ENCODE peak calls at places on chromosome X, in eight cellular contexts. P, I, J, K, M, Y, U and O are unnamed samples.

GRCh38 chrX:107729558-107730297 is 45.9 kb downstream of the TSC22D3 start:
- DNase-seq in M (peak), K (no peak), I (no peak), U (no peak), P (no peak), J (no peak), Y (no peak), O (no peak)

GRCh38 chrX:49058794-49059193 is at the start of gene CCDC120:
- DNase-seq in J (no peak), I (no peak), Y (no peak), P (no peak), U (no peak), M (no peak), K (no peak), O (no peak)

GRCh38 chrX:145393702-145394235 is 146.5 kb downstream of the SPANXN1 start:
- DNase-seq in Y (no peak), M (no peak), P (no peak), I (no peak), U (no peak), J (no peak), K (no peak), O (no peak)

GRCh38 chrX:26070882-26071281 is 67.3 kb upstream of the MAGEB18 start:
- DNase-seq in K (no peak), Y (no peak), I (no peak), U (no peak), J (no peak), P (no peak), M (no peak), O (no peak)

GRCh38 chrX:3271485-3272186 is 74.8 kb downstream of the MXRA5 start:
- DNase-seq in K (no peak), P (no peak), M (no peak), U (no peak), J (peak), I (peak), Y (no peak), O (peak)

GRCh38 chrX:6557690-6558089 is 22.8 kb upstream of the VCX3A start:
- DNase-seq in P (no peak), J (no peak), U (no peak), M (no peak), Y (no peak), I (no peak), K (no peak), O (no peak)

GRCh38 chrX:24879679-24880078 is 136.1 kb downstream of the ARX start:
- DNase-seq in U (no peak), Y (no peak), I (no peak), J (no peak), P (no peak), M (no peak), K (no peak), O (no peak)

GRCh38 chrX:49101629-49101984 is 21.9 kb upstream of the WDR45 start:
- DNase-seq in I (no peak), P (no peak), J (no peak), M (no peak), K (no peak), U (no peak), Y (no peak), O (no peak)

GRCh38 chrX:101231080-101231479 is 11.5 kb downstream of the DRP2 start:
- DNase-seq in Y (no peak), J (no peak), P (no peak), I (no peak), K (no peak), M (no peak), U (no peak), O (no peak)

GRCh38 chrX:71367396-71367795 is 1.2 kb downstream of the TAF1 start:
- DNase-seq in M (no peak), P (no peak), U (no peak), J (peak), K (no peak), I (no peak), Y (no peak), O (peak)

GRCh38 chrX:148601034-148601433 is 100.6 kb downstream of the AFF2 start:
- DNase-seq in Y (no peak), J (no peak), K (no peak), I (no peak), U (no peak), P (no peak), M (no peak), O (peak)

GRCh38 chrX:134975516-134975915 is 15.3 kb upstream of the SMIM10 start:
- DNase-seq in P (no peak), Y (no peak), M (no peak), I (no peak), U (no peak), K (no peak), J (no peak), O (no peak)

GRCh38 chrX:152907084-152907651 is 9.3 kb downstream of the ZNF185 start:
- DNase-seq in P (no peak), I (peak), K (no peak), M (no peak), Y (no peak), J (peak), U (no peak), O (no peak)

GRCh38 chrX:48972214-48973164 is 845 bp upstream of the KCND1 start:
- DNase-seq in K (no peak), I (peak), U (no peak), Y (no peak), J (peak), P (no peak), M (no peak), O (peak)

GRCh38 chrX:21955398-21956189 is 15.1 kb downstream of the SMS start:
- DNase-seq in Y (no peak), I (no peak), J (peak), M (no peak), U (no peak), K (no peak), P (no peak), O (no peak)

GRCh38 chrX:2694868-2695267 is 3.8 kb downstream of the CD99 start:
- DNase-seq in M (no peak), P (no peak), I (no peak), K (no peak), Y (no peak), J (peak), U (no peak), O (peak)

GRCh38 chrX:54494970-54495813 is 842 bp downstream of the FGD1 start:
- DNase-seq in J (peak), I (peak), P (no peak), U (no peak), K (no peak), Y (no peak), M (peak), O (no peak)

GRCh38 chrX:107669276-107669675 is 41.0 kb downstream of the PRPS1 start:
- DNase-seq in U (no peak), P (no peak), Y (no peak), I (no peak), M (no peak), J (no peak), K (no peak), O (no peak)

GRCh38 chrX:21985332-21985777 is 44.8 kb downstream of the SMS start:
- DNase-seq in Y (peak), U (no peak), I (peak), M (peak), J (peak), K (no peak), P (no peak), O (peak)

GRCh38 chrX:138756234-138756633 is 44.7 kb upstream of the FGF13 start:
- DNase-seq in I (no peak), M (peak), J (peak), K (no peak), U (no peak), Y (no peak), P (no peak), O (peak)

GRCh38 chrX:97597954-97598353 is 714.2 kb downstream of the RPA4 start:
- DNase-seq in P (no peak), Y (no peak), M (no peak), J (no peak), I (no peak), K (no peak), U (no peak), O (no peak)

GRCh38 chrX:47633671-47634590 is 4.2 kb upstream of the CFP start:
- DNase-seq in J (no peak), M (no peak), P (no peak), U (no peak), K (no peak), Y (no peak), I (peak), O (no peak)

GRCh38 chrX:152405561-152405960 is 45.6 kb downstream of the GABRA3 start:
- DNase-seq in M (no peak), K (no peak), Y (no peak), I (no peak), P (no peak), J (no peak), U (no peak), O (no peak)

DNA sequence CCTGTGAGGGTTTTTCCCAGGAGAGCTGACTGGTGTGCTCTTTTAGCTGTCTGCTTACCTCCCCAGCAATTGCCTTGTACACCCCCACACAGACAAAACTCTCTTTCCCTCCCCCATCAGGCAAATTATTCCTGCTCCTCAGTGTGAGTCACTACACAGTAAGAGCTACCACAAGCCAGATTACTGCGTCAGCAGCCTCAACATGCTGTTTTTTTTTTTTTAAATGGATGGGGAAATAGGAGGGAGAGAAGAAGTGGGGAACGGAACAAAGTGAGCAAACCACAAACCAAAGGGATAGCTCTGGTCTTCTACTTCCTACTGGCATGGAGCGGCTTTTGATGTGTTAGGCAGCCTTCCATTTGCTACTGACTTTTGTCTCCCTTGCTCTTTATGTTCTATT is 107.5 kb upstream of the ACSL4 start:
- DNase-seq in U (no peak), M (no peak), Y (no peak), J (peak), P (no peak), I (peak), K (peak), O (peak)
- H3K4me3 ChIP-seq in U (no peak), M (no peak), Y (no peak), J (no peak), P (no peak), I (no peak), K (peak), O (no peak)

GRCh38 chrX:56764975-56765791 is 36.1 kb downstream of the NBDY start:
- DNase-seq in P (no peak), I (no peak), U (no peak), J (no peak), K (no peak), M (no peak), Y (no peak), O (no peak)
- H3K4me3 ChIP-seq in P (peak), I (no peak), U (no peak), J (no peak), K (no peak), M (peak), Y (no peak), O (no peak)

DNA sequence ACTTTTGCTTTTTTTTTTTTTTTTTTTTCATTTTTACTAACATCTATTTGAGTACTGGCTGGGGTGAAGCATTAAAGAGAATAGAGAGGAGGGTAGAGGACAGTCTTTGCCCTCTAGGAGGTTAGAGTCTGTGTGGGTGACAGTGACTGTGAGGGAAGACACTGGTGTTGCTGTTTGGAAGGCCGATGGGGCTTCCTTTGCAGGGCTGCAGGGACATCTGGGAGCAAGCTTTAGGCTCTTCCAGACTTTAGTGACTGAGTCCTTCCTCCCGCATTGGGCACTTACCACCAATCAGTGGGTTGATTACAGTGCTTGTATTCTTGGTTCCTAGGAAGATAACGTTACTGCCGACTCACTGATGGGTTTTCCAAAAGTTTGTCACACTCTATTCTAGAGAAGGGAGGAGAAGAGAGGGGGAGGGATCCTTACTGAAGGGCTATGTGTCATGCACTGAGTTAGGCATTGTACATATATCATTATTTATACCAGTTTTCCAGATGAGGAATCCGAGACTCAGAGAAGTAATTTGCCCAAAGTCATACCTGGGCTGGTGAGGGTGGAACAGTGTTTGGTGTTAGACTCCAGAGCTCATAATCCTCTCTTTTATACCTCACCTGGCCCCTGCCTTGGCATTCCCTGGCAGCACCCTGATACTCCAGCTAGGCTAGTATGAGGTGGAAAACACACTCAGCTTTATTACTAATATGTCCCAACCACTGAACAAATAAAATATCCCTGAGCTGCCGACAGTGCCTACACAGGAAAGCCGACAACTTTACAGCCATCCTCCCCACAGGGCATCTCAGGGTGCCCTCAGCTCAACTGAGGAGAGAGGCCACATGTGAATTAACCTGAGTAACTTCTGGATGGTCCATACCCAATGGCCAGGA is 3.8 kb downstream of the CHST7 start:
- DNase-seq in K (no peak), P (no peak), I (peak), U (no peak), Y (no peak), J (peak), M (no peak), O (peak)
- H3K4me3 ChIP-seq in K (no peak), P (peak), I (no peak), U (no peak), Y (no peak), J (no peak), M (peak), O (no peak)

GRCh38 chrX:119756926-119757635 is 1.3 kb upstream of the SOWAHD start:
- DNase-seq in J (no peak), K (no peak), Y (no peak), P (no peak), M (no peak), I (no peak), U (no peak), O (no peak)

GRCh38 chrX:119755981-119756533 is 2.3 kb upstream of the SOWAHD start:
- DNase-seq in P (no peak), K (no peak), U (no peak), M (no peak), I (peak), Y (peak), J (no peak), O (no peak)

GRCh38 chrX:119757979-119758681 is at the start of gene SOWAHD:
- DNase-seq in M (peak), P (no peak), I (no peak), K (no peak), Y (peak), U (no peak), J (peak), O (no peak)

GRCh38 chrX:119758682-119759332 is 419 bp downstream of the SOWAHD start:
- DNase-seq in M (peak), P (no peak), I (no peak), J (peak), K (no peak), Y (peak), U (no peak), O (no peak)

GRCh38 chrX:119757646-119757978 is 776 bp upstream of the SOWAHD start:
- DNase-seq in J (no peak), K (no peak), M (no peak), I (no peak), Y (no peak), P (no peak), U (no peak), O (no peak)
- H3K4me3 ChIP-seq in J (no peak), K (peak), M (peak), I (no peak), Y (peak), P (peak), U (peak), O (no peak)

DNA sequence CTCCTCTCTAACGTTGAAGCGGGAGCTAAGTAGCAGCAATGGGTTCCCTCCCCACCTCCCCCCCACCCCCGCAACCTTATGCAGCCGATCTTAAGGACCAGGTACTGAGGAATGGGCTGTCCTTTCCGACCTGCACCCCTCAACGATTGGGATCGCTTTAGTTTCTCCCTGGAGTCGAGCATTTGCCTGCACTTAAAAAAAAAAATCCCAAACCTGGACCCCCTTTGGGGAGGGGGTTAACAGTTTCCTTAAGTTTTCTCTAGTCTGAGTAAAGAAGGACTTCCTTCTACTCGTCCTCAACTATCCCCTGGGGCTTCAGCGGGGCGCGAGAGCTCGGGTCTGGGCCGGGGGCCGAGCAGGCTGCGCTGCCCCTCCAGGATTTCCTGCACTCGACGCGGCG is 25.7 kb upstream of the BCORL1 start:
- DNase-seq in U (no peak), I (no peak), J (no peak), M (no peak), K (no peak), Y (no peak), P (no peak), O (no peak)
- H3K4me3 ChIP-seq in U (peak), I (no peak), J (peak), M (peak), K (peak), Y (peak), P (peak), O (peak)

DNA sequence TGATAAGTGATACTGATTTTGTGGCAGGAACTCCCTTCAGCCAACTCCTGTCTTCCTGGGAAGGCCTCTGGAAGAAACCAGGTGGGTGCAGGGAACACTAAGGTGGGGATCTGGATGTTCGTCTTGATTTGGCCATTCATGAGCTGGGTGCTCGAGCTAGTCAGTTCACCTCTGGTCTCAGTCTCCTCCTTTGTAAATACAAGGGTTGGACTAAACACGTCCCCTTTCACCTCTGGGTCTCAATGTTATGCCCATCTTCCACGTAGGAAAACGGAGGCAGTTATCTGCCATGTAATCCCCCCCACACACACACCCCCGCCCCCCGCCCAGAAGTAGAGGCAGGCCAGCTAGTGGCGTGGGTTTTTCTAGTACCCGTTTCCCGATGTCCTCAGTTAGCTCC is 4.1 kb upstream of the RS1 start:
- DNase-seq in I (no peak), U (no peak), K (no peak), M (no peak), P (no peak), Y (no peak), J (no peak), O (no peak)
- H3K4me3 ChIP-seq in I (no peak), U (no peak), K (no peak), M (no peak), P (no peak), Y (no peak), J (no peak), O (no peak)

DNA sequence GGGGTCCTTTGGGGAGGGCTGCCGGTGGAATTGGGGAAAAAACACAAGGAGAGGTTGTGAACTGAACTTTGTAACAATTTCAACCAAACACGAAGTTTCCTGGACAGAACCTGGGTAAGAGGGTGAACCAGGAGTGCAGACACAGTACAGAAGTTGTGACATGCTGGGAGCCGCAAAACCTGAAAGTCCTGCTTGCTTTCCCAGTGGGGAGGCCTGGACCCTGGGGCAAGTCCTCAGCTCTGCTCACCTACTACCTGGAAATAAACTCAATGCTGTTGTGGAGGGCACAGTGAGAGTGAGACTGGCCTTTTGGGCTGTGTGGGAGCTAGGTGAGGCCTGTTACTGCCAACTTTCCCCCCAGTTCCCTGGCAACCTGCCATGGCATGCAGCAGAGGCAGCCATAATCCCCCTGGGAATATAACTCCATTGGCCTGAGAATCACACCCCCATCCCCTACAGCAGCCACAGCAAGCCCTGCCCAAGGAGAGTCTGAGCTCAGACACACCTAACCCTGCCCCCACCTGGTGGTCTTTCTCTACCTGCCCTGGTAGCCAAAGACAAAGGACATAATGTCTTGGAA is 162.8 kb downstream of the THOC2 start:
- DNase-seq in P (no peak), Y (no peak), M (no peak), I (no peak), U (no peak), J (no peak), K (no peak), O (no peak)
- H3K4me3 ChIP-seq in P (no peak), Y (no peak), M (no peak), I (no peak), U (no peak), J (no peak), K (no peak), O (no peak)

DNA sequence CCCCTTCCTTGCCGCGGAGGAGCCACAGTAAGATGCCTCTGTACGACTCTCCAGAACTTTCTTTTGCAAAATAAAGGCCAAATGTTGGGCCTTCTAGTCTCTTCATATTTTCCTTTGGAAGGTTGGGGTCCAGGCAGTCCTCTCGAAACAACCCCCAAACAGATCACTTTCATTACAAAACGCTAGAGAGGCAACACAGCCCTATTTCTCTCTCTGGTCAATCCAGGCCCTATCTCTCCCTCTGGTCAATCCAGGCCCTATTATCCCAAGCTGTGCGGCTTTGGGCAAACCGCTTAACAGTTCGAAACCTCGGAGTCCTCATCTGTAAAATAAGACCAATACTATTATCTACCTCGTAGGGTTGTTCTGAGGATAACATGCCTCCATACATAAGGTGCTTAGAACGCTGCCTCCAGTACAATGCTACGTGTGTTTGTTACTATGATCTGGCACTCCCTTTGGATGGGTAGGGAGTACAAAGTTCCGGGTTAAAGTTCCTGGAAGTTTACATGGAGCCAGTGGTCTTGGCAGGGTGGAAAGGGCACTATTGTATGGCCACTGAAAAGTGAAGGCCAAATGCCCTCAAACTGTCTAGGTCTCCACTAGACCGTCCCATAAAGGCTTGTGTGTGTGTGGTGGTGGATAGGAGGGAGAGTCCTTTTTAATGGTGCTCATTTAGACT is 75.4 kb upstream of the BCOR start:
- DNase-seq in K (no peak), M (no peak), U (no peak), J (no peak), P (no peak), I (no peak), Y (no peak), O (no peak)
- H3K4me3 ChIP-seq in K (peak), M (peak), U (peak), J (no peak), P (peak), I (no peak), Y (peak), O (no peak)